ENCODE peak calls at places on chromosomes 13 and 19, in nine cellular contexts. N is adipocyte, Y is GM23338, L is psoas muscle, M is left ventricle myocardium inferior, I is aorta, A is mesendoderm, H is HAP-1, G is prostate gland. K is an unnamed sample.

GRCh38 chr13:84896128-84896527 is 903.1 kb downstream of the SLITRK6 start:
- DNase-seq in N (peak; percentile 82), Y (peak; percentile 71), L (no peak), M (no peak), I (no peak), A (peak; percentile 63), H (peak; percentile 63), G (no peak), K (peak; percentile 42)

GRCh38 chr19:46218160-46218559 is 11.4 kb upstream of the IGFL1 start:
- DNase-seq in N (peak; percentile 20), Y (peak; percentile 88), L (no peak), M (no peak), I (no peak), A (peak; percentile 80), H (no peak), G (no peak), K (peak; percentile 85)

GRCh38 chr13:114282143-114282685 is 813 bp downstream of the UPF3A start:
- DNase-seq in N (peak; percentile 86), Y (peak; percentile 82), L (peak; percentile 29), M (peak; percentile 21), I (peak; percentile 84), A (no peak), H (peak; percentile 57), G (peak; percentile 16), K (peak; percentile 87)

GRCh38 chr19:29449371-29449770 is 76.4 kb upstream of the VSTM2B start:
- DNase-seq in N (no peak), Y (no peak), L (no peak), M (no peak), I (no peak), A (no peak), H (no peak), G (peak; percentile 2), K (peak; percentile 6)

GRCh38 chr19:38656171-38656981 is 8.9 kb downstream of the ACTN4 start:
- DNase-seq in N (peak; percentile 78), Y (no peak), L (no peak), M (no peak), I (no peak), A (no peak), H (no peak), G (no peak), K (no peak)

GRCh38 chr19:30446844-30447243 is 74.7 kb downstream of the ZNF536 start:
- DNase-seq in N (no peak), Y (no peak), L (no peak), M (no peak), I (no peak), A (peak; percentile 3), H (peak; percentile 39), G (no peak), K (no peak)

GRCh38 chr13:73945871-73946270 is 188.3 kb downstream of the KLF12 start:
- DNase-seq in N (no peak), Y (peak; percentile 23), L (peak; percentile 31), M (peak; percentile 53), I (peak; percentile 77), A (peak; percentile 73), H (no peak), G (peak; percentile 23), K (peak; percentile 6)

GRCh38 chr13:46633416-46633815 is 80.4 kb downstream of the LRCH1 start:
- DNase-seq in N (peak; percentile 76), Y (no peak), L (no peak), M (no peak), I (no peak), A (peak; percentile 91), H (no peak), G (no peak), K (no peak)

GRCh38 chr13:45102136-45102802 is 18.0 kb upstream of the GTF2F2 start:
- DNase-seq in N (peak; percentile 21), Y (no peak), L (no peak), M (no peak), I (no peak), A (no peak), H (peak; percentile 73), G (no peak), K (no peak)

GRCh38 chr19:17817668-17818363 is 3.5 kb downstream of the INSL3 start:
- DNase-seq in N (no peak), Y (no peak), L (no peak), M (no peak), I (no peak), A (no peak), H (no peak), G (no peak), K (no peak)

GRCh38 chr13:44734204-44734707 is 158.1 kb upstream of the TSC22D1 start:
- DNase-seq in N (peak; percentile 64), Y (no peak), L (peak; percentile 82), M (peak; percentile 51), I (no peak), A (no peak), H (no peak), G (peak; percentile 85), K (no peak)

GRCh38 chr19:39052243-39052746 is 19.9 kb upstream of the FBXO27 start:
- DNase-seq in N (peak; percentile 67), Y (peak; percentile 83), L (peak; percentile 32), M (peak; percentile 30), I (peak; percentile 82), A (peak; percentile 68), H (peak; percentile 35), G (peak; percentile 33), K (peak; percentile 86)

DNA sequence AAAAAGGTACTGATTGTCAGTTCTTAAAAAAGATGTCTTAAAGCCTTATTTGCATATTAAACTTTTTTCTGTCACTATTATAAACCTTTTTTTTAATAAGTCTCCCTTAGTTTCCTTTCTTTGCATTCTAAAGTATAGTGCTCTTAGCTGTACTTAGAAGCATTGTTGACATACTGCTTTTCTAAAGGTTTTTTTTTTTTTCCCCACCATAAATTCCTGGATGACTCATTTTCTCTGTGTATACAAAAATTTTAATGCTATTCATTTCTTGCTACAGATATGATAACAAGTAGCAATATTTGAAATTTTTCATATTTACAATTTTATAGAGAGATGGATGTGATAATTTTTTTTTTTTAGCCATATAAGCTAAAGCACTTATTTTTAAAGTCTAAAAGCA is 43.5 kb downstream of the METTL21C start:
- DNase-seq in N (peak; percentile 64), Y (no peak), L (no peak), M (no peak), I (no peak), A (no peak), H (no peak), G (no peak), K (no peak)
- H3K36me3 ChIP-seq in N (peaks cover 64% of the 10 kb centered on the region), Y (peaks cover 40% of the 10 kb centered on the region), L (peaks cover 6% of the 10 kb centered on the region), M (peaks cover 75% of the 10 kb centered on the region), I (peaks cover 6% of the 10 kb centered on the region), A (peaks cover 7% of the 10 kb centered on the region), H (peaks cover 45% of the 10 kb centered on the region), G (no peaks in the 10 kb centered on the region), K (peaks cover 9% of the 10 kb centered on the region)

DNA sequence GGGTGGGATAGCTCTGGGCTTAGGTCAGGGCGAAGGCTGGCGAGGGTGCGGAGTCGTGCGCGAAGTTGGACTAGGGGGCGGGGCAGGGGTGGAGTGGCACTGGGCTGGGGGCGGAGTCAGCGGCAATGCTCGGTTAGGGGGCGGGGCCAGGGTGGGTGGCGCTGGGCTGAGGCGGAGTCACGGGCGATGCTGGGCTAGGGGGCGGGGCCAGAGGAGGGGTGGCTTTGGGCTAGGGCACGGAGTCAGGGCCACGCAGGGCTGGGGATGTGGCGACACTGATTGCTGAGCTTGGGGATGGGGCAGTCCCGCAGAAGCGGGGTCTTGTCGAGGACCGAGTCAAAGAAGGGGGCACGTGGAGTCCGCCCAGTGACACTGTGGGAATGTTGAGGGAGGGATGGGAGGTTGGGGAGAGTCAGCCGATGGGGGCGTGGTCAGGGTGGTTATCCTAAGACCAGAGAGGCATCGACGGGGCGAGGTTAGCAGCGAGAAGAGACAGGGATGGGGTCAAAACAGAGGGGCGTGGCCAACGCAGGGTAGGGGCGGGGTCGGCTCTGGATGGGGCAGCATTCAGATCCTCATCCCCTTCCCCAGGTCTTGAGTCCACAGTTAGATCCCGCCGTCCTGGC is 8.7 kb downstream of the HOMER3 start:
- DNase-seq in N (peak; percentile 64), Y (peak; percentile 98), L (peak; percentile 81), M (peak; percentile 78), I (peak; percentile 95), A (peak; percentile 96), H (peak; percentile 40), G (no peak), K (peak; percentile 99)
- H3K4me3 ChIP-seq in N (no peak overlapping the region), Y (peak overlapping the region; percentile 69), L (no peak overlapping the region), M (peak overlapping the region; percentile 20), I (no peak overlapping the region), A (peak overlapping the region; percentile 45), H (no peak overlapping the region), G (no peak overlapping the region), K (peak overlapping the region; percentile 49)

GRCh38 chr19:34495416-34495815 is 13.9 kb downstream of the WTIP start:
- DNase-seq in N (no peak), Y (no peak), L (no peak), M (peak; percentile 4), I (no peak), A (no peak), H (no peak), G (no peak), K (peak; percentile 25)
- H3K36me3 ChIP-seq in N (peaks cover 45% of the 10 kb centered on the region), Y (no peaks in the 10 kb centered on the region), L (no peaks in the 10 kb centered on the region), M (peaks cover 85% of the 10 kb centered on the region), I (peaks cover 16% of the 10 kb centered on the region), A (peaks cover 5% of the 10 kb centered on the region), H (peaks cover 39% of the 10 kb centered on the region), G (no peaks in the 10 kb centered on the region), K (no peaks in the 10 kb centered on the region)

GRCh38 chr19:15181394-15181793 is 19.4 kb downstream of the NOTCH3 start:
- DNase-seq in N (no peak), Y (peak; percentile 47), L (no peak), M (no peak), I (no peak), A (no peak), H (no peak), G (no peak), K (peak; percentile 60)

GRCh38 chr19:15184776-15185175 is 16.0 kb downstream of the NOTCH3 start:
- DNase-seq in N (no peak), Y (no peak), L (no peak), M (no peak), I (no peak), A (no peak), H (no peak), G (no peak), K (no peak)

GRCh38 chr19:15178629-15179308 is 22.0 kb downstream of the NOTCH3 start:
- DNase-seq in N (no peak), Y (peak; percentile 80), L (no peak), M (no peak), I (no peak), A (peak; percentile 29), H (no peak), G (no peak), K (peak; percentile 80)

GRCh38 chr19:15177269-15178116 is 23.3 kb downstream of the NOTCH3 start:
- DNase-seq in N (peak; percentile 91), Y (peak; percentile 92), L (peak; percentile 79), M (peak; percentile 82), I (peak; percentile 95), A (peak; percentile 85), H (peak; percentile 81), G (peak; percentile 65), K (peak; percentile 96)

DNA sequence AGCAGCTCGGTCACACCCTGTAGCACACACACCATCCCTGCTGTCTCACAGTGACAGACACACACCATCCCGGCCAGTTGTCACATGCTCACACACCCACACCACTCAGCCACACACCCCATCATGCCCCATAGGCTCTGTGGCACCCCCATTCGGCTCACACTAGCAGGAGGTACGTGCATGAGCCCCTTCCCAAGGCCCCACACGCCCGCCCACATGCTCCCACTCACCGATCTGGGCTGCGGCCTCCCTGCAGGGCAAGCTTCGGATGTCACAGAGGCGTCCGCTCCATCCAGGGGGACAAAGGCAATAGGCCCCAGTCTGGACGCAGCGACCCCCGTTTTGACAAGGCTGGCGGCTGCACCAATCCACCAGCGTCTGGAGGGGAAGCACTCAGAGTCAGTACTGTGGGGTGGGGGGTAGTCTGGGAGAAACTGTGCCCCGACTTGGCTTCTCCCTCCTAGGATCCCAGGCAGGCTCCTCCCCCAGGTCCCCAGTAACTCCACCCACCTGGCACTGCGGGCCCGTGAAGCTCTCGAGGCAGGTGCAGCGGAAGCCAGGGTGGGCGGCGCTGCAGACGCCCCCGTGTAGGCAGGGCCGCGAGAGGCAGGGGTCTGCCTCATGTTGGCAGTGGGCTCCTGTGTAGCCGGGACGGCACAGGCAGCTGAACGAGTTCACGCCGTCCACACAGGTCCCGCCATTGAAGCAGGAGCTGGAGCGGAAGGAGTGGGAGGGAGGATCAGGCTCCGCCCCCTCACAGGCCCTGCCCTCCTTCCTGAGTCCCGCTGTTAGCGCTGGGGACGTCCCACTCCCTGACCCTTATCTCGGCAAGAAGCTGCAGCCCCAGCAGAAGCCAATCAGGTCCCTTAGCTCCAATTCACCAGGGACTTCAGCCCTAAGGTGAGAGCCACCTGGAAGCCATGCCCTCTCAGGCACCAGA is 20.1 kb downstream of the NOTCH3 start:
- DNase-seq in N (no peak), Y (peak; percentile 80), L (no peak), M (peak; percentile 46), I (no peak), A (peak; percentile 85), H (no peak), G (peak; percentile 52), K (peak; percentile 90)
- H3K4me3 ChIP-seq in N (no peak overlapping the region), Y (no peak overlapping the region), L (no peak overlapping the region), M (peak overlapping the region; percentile 54), I (no peak overlapping the region), A (no peak overlapping the region), H (no peak overlapping the region), G (peak overlapping the region; percentile 38), K (peak overlapping the region; percentile 17)